ENCODE peak calls at places on chromosomes 2 and 18, in six cellular contexts. One of them, this sample, is unnamed.

GRCh38 chr2:135113322-135113721 is 61.2 kb downstream of the RAB3GAP1 start:
- DNase-seq in CD8-positive, alpha-beta T cell: no peak
- DNase-seq in SK-N-SH: no peak
- DNase-seq in stomach: no peak
- DNase-seq in K562: no peak
- DNase-seq in lower lobe of right lung: no peak
- DNase-seq in this sample: no peak

GRCh38 chr2:222572264-222572721 is 83.6 kb downstream of the FARSB start:
- DNase-seq in K562: no peak
- DNase-seq in lower lobe of right lung: no peak
- DNase-seq in stomach: no peak
- DNase-seq in CD8-positive, alpha-beta T cell: no peak
- DNase-seq in SK-N-SH: no peak
- DNase-seq in this sample: no peak

GRCh38 chr2:24958411-24958935 is 13.3 kb downstream of the DNAJC27 start:
- DNase-seq in CD8-positive, alpha-beta T cell: no peak
- DNase-seq in K562: no peak
- DNase-seq in lower lobe of right lung: no peak
- DNase-seq in stomach: no peak
- DNase-seq in SK-N-SH: no peak
- DNase-seq in this sample: no peak

GRCh38 chr2:236317938-236318396 is 53.8 kb upstream of the ASB18 start:
- DNase-seq in K562: no peak
- DNase-seq in SK-N-SH: no peak
- DNase-seq in stomach: peak
- DNase-seq in lower lobe of right lung: peak
- DNase-seq in CD8-positive, alpha-beta T cell: no peak
- DNase-seq in this sample: no peak

GRCh38 chr18:10715791-10716190 is 190.0 kb downstream of the NAPG start:
- DNase-seq in SK-N-SH: no peak
- DNase-seq in K562: no peak
- DNase-seq in lower lobe of right lung: no peak
- DNase-seq in stomach: no peak
- DNase-seq in CD8-positive, alpha-beta T cell: no peak
- DNase-seq in this sample: peak

GRCh38 chr18:6022840-6023239 is 127.5 kb upstream of the TMEM200C start:
- DNase-seq in SK-N-SH: no peak
- DNase-seq in lower lobe of right lung: no peak
- DNase-seq in stomach: no peak
- DNase-seq in K562: no peak
- DNase-seq in CD8-positive, alpha-beta T cell: no peak
- DNase-seq in this sample: peak

GRCh38 chr18:3595282-3596273 is 145.6 kb downstream of the TGIF1 start:
- DNase-seq in stomach: peak
- DNase-seq in K562: peak
- DNase-seq in SK-N-SH: no peak
- DNase-seq in lower lobe of right lung: no peak
- DNase-seq in CD8-positive, alpha-beta T cell: no peak
- DNase-seq in this sample: peak

GRCh38 chr2:160425794-160426193 is 67.8 kb downstream of the RBMS1 start:
- DNase-seq in CD8-positive, alpha-beta T cell: no peak
- DNase-seq in lower lobe of right lung: no peak
- DNase-seq in stomach: no peak
- DNase-seq in SK-N-SH: no peak
- DNase-seq in K562: no peak
- DNase-seq in this sample: peak

GRCh38 chr2:199018826-199019225 is 438.9 kb downstream of the SATB2 start:
- DNase-seq in K562: no peak
- DNase-seq in lower lobe of right lung: no peak
- DNase-seq in stomach: no peak
- DNase-seq in SK-N-SH: no peak
- DNase-seq in CD8-positive, alpha-beta T cell: no peak
- DNase-seq in this sample: peak

GRCh38 chr2:83650897-83651296 is 808.2 kb downstream of the SUCLG1 start:
- DNase-seq in stomach: no peak
- DNase-seq in lower lobe of right lung: no peak
- DNase-seq in SK-N-SH: no peak
- DNase-seq in CD8-positive, alpha-beta T cell: no peak
- DNase-seq in K562: no peak
- DNase-seq in this sample: no peak

GRCh38 chr18:57466745-57467144 is 31.6 kb downstream of the ONECUT2 start:
- DNase-seq in CD8-positive, alpha-beta T cell: no peak
- DNase-seq in lower lobe of right lung: no peak
- DNase-seq in K562: no peak
- DNase-seq in stomach: no peak
- DNase-seq in SK-N-SH: no peak
- DNase-seq in this sample: no peak

GRCh38 chr2:95024960-95025405 is 525 bp upstream of the MAL start:
- DNase-seq in K562: no peak
- DNase-seq in stomach: no peak
- DNase-seq in lower lobe of right lung: no peak
- DNase-seq in SK-N-SH: no peak
- DNase-seq in CD8-positive, alpha-beta T cell: no peak
- DNase-seq in this sample: no peak

GRCh38 chr2:115910270-115910669 is 1467.8 kb downstream of the DPP10 start:
- DNase-seq in stomach: no peak
- DNase-seq in SK-N-SH: peak
- DNase-seq in CD8-positive, alpha-beta T cell: no peak
- DNase-seq in K562: no peak
- DNase-seq in lower lobe of right lung: no peak
- DNase-seq in this sample: no peak

GRCh38 chr2:129796801-129797488 is 182.5 kb upstream of the RAB6C start:
- DNase-seq in lower lobe of right lung: no peak
- DNase-seq in K562: no peak
- DNase-seq in CD8-positive, alpha-beta T cell: no peak
- DNase-seq in stomach: no peak
- DNase-seq in SK-N-SH: no peak
- DNase-seq in this sample: no peak

GRCh38 chr2:46142546-46143329 is 154.5 kb upstream of the EPAS1 start:
- DNase-seq in K562: no peak
- DNase-seq in stomach: peak
- DNase-seq in SK-N-SH: no peak
- DNase-seq in lower lobe of right lung: no peak
- DNase-seq in CD8-positive, alpha-beta T cell: no peak
- DNase-seq in this sample: no peak

GRCh38 chr18:40413160-40413559 is 1541.9 kb upstream of the PIK3C3 start:
- DNase-seq in stomach: no peak
- DNase-seq in CD8-positive, alpha-beta T cell: no peak
- DNase-seq in lower lobe of right lung: no peak
- DNase-seq in K562: no peak
- DNase-seq in SK-N-SH: peak
- DNase-seq in this sample: no peak

GRCh38 chr2:224882291-224883171 is 159.7 kb downstream of the DOCK10 start:
- DNase-seq in lower lobe of right lung: no peak
- DNase-seq in SK-N-SH: no peak
- DNase-seq in CD8-positive, alpha-beta T cell: no peak
- DNase-seq in stomach: no peak
- DNase-seq in K562: no peak
- DNase-seq in this sample: peak

GRCh38 chr2:232816656-232817055 is 40.3 kb upstream of the KCNJ13 start:
- DNase-seq in SK-N-SH: no peak
- DNase-seq in lower lobe of right lung: no peak
- DNase-seq in K562: no peak
- DNase-seq in stomach: no peak
- DNase-seq in CD8-positive, alpha-beta T cell: no peak
- DNase-seq in this sample: no peak

GRCh38 chr2:177717831-177718618 is 325.5 kb downstream of the AGPS start:
- DNase-seq in K562: no peak
- DNase-seq in lower lobe of right lung: no peak
- DNase-seq in SK-N-SH: no peak
- DNase-seq in CD8-positive, alpha-beta T cell: no peak
- DNase-seq in stomach: no peak
- DNase-seq in this sample: no peak

GRCh38 chr2:73291461-73292315 is 1.7 kb downstream of the EGR4 start:
- DNase-seq in lower lobe of right lung: peak
- DNase-seq in stomach: no peak
- DNase-seq in CD8-positive, alpha-beta T cell: peak
- DNase-seq in SK-N-SH: peak
- DNase-seq in K562: no peak
- DNase-seq in this sample: no peak

GRCh38 chr2:175627405-175627804 is 374.7 kb downstream of the LNPK start:
- DNase-seq in K562: no peak
- DNase-seq in lower lobe of right lung: no peak
- DNase-seq in SK-N-SH: no peak
- DNase-seq in stomach: no peak
- DNase-seq in CD8-positive, alpha-beta T cell: no peak
- DNase-seq in this sample: peak

GRCh38 chr2:186884585-186884984 is 35.6 kb upstream of the ZSWIM2 start:
- DNase-seq in CD8-positive, alpha-beta T cell: no peak
- DNase-seq in stomach: no peak
- DNase-seq in lower lobe of right lung: no peak
- DNase-seq in SK-N-SH: peak
- DNase-seq in K562: peak
- DNase-seq in this sample: no peak

DNA sequence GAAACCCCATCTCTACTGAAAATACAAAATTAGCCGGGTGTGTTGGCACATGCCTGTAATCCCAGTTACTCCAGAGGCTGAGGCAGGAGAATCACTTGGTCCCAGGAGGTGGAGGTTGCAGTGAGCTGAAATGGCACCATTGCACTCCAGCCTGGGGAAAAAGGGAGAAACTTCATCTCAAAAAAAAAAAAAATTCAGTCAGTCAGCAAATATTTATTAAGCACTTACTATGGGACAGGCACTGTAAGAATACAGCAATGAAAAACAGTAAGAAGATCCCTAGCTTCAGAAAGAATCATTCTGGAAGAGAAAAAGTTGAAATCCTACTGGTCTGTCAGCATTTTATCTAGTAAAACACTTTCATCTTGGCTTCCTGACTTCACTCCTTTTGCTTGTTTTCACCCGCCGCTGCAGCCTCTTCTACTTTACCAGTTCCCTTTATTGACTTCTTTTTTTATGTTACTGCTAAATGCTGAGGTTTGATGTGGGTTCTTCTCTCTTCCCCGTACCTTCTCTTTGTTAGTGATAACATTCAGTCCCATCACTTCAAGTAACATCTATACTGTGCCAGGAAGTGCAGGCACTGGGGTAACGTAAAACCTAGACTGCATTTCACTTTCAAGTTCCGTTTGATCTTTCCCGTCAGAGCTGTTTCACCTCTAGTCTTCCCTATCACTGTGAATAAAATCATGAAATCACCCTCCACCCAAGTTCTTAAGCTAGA is 10.8 kb upstream of the TAF4B start:
- DNase-seq in lower lobe of right lung: no peak
- DNase-seq in stomach: no peak
- DNase-seq in CD8-positive, alpha-beta T cell: peak
- DNase-seq in SK-N-SH: no peak
- DNase-seq in K562: no peak
- DNase-seq in this sample: no peak
- H3K4me3 ChIP-seq in lower lobe of right lung: no peak
- H3K4me3 ChIP-seq in stomach: no peak
- H3K4me3 ChIP-seq in CD8-positive, alpha-beta T cell: no peak
- H3K4me3 ChIP-seq in SK-N-SH: no peak
- H3K4me3 ChIP-seq in K562: no peak
- H3K4me3 ChIP-seq in this sample: no peak

DNA sequence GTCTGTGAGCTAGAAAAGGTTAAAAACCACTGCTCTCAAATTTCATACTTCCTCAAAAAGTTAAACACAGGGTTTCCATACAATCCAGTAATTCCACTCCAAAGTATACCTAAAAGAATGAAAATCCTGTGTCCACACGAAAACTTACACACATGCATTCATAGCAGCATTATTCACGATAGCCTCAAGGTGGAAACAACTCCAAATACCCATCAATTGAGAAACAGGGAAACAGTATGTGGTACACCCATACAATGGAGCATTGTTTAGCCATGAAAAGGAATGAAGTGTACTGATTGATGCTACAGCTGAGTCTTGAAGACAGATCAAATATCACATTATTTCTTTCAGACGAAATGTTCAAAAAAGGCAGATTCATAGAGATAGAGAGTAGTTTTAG is 36.7 kb downstream of the UXS1 start:
- DNase-seq in K562: no peak
- DNase-seq in CD8-positive, alpha-beta T cell: no peak
- DNase-seq in lower lobe of right lung: no peak
- DNase-seq in SK-N-SH: no peak
- DNase-seq in stomach: no peak
- DNase-seq in this sample: no peak
- H3K4me3 ChIP-seq in K562: no peak
- H3K4me3 ChIP-seq in CD8-positive, alpha-beta T cell: no peak
- H3K4me3 ChIP-seq in lower lobe of right lung: no peak
- H3K4me3 ChIP-seq in SK-N-SH: no peak
- H3K4me3 ChIP-seq in stomach: no peak
- H3K4me3 ChIP-seq in this sample: no peak

GRCh38 chr18:79507546-79508480 is 112.1 kb downstream of the NFATC1 start:
- DNase-seq in lower lobe of right lung: peak
- DNase-seq in stomach: peak
- DNase-seq in CD8-positive, alpha-beta T cell: peak
- DNase-seq in K562: no peak
- DNase-seq in SK-N-SH: no peak
- DNase-seq in this sample: peak
- H3K4me3 ChIP-seq in lower lobe of right lung: peak
- H3K4me3 ChIP-seq in stomach: peak
- H3K4me3 ChIP-seq in CD8-positive, alpha-beta T cell: peak
- H3K4me3 ChIP-seq in K562: no peak
- H3K4me3 ChIP-seq in SK-N-SH: no peak
- H3K4me3 ChIP-seq in this sample: peak

GRCh38 chr2:111123751-111124150 is 3.0 kb downstream of the BCL2L11 start:
- DNase-seq in CD8-positive, alpha-beta T cell: no peak
- DNase-seq in lower lobe of right lung: no peak
- DNase-seq in SK-N-SH: no peak
- DNase-seq in K562: no peak
- DNase-seq in stomach: no peak
- DNase-seq in this sample: no peak
- H3K4me3 ChIP-seq in CD8-positive, alpha-beta T cell: no peak
- H3K4me3 ChIP-seq in lower lobe of right lung: no peak
- H3K4me3 ChIP-seq in SK-N-SH: peak
- H3K4me3 ChIP-seq in K562: no peak
- H3K4me3 ChIP-seq in stomach: peak
- H3K4me3 ChIP-seq in this sample: no peak